ENCODE peak calls at places on chromosomes 7 and 10, in nine cellular contexts. One of them, this sample, is unnamed.

GRCh38 chr10:113023017-113023416 is 73.0 kb downstream of the TCF7L2 start:
- DNase-seq in fibroblast of lung: no peak
- DNase-seq in right atrium auricular region: no peak
- DNase-seq in stomach: no peak
- DNase-seq in psoas muscle: no peak
- DNase-seq in transverse colon: no peak
- DNase-seq in iPS DF 6.9: no peak
- DNase-seq in breast epithelium: no peak
- DNase-seq in cardiac muscle cell: no peak
- DNase-seq in this sample: no peak

GRCh38 chr7:127948936-127949335 is 82.3 kb downstream of the LRRC4 start:
- DNase-seq in fibroblast of lung: no peak
- DNase-seq in right atrium auricular region: no peak
- DNase-seq in stomach: no peak
- DNase-seq in psoas muscle: no peak
- DNase-seq in transverse colon: no peak
- DNase-seq in iPS DF 6.9: no peak
- DNase-seq in breast epithelium: no peak
- DNase-seq in cardiac muscle cell: no peak
- DNase-seq in this sample: no peak

GRCh38 chr7:116779222-116779621 is 83.2 kb upstream of the CAPZA2 start:
- DNase-seq in fibroblast of lung: no peak
- DNase-seq in right atrium auricular region: no peak
- DNase-seq in stomach: no peak
- DNase-seq in psoas muscle: no peak
- DNase-seq in transverse colon: no peak
- DNase-seq in iPS DF 6.9: no peak
- DNase-seq in breast epithelium: no peak
- DNase-seq in cardiac muscle cell: no peak
- DNase-seq in this sample: no peak

GRCh38 chr7:114703677-114704076 is 218.2 kb upstream of the MDFIC start:
- DNase-seq in fibroblast of lung: peak; percentile 48
- DNase-seq in right atrium auricular region: no peak
- DNase-seq in stomach: no peak
- DNase-seq in psoas muscle: peak; percentile 13
- DNase-seq in transverse colon: no peak
- DNase-seq in iPS DF 6.9: no peak
- DNase-seq in breast epithelium: no peak
- DNase-seq in cardiac muscle cell: no peak
- DNase-seq in this sample: no peak

GRCh38 chr10:84452006-84452405 is 123.6 kb downstream of the CCSER2 start:
- DNase-seq in fibroblast of lung: no peak
- DNase-seq in right atrium auricular region: no peak
- DNase-seq in stomach: no peak
- DNase-seq in psoas muscle: no peak
- DNase-seq in transverse colon: no peak
- DNase-seq in iPS DF 6.9: no peak
- DNase-seq in breast epithelium: no peak
- DNase-seq in cardiac muscle cell: no peak
- DNase-seq in this sample: no peak

GRCh38 chr10:45082176-45082575 is 81.5 kb downstream of the ZNF22 start:
- DNase-seq in fibroblast of lung: no peak
- DNase-seq in right atrium auricular region: no peak
- DNase-seq in stomach: no peak
- DNase-seq in psoas muscle: no peak
- DNase-seq in transverse colon: no peak
- DNase-seq in iPS DF 6.9: no peak
- DNase-seq in breast epithelium: no peak
- DNase-seq in cardiac muscle cell: no peak
- DNase-seq in this sample: no peak

GRCh38 chr7:28647076-28647421 is 234.7 kb downstream of the CREB5 start:
- DNase-seq in fibroblast of lung: no peak
- DNase-seq in right atrium auricular region: no peak
- DNase-seq in stomach: no peak
- DNase-seq in psoas muscle: no peak
- DNase-seq in transverse colon: no peak
- DNase-seq in iPS DF 6.9: no peak
- DNase-seq in breast epithelium: no peak
- DNase-seq in cardiac muscle cell: no peak
- DNase-seq in this sample: no peak

GRCh38 chr10:125407000-125407502 is 246.7 kb upstream of the CTBP2 start:
- DNase-seq in fibroblast of lung: peak; percentile 19
- DNase-seq in right atrium auricular region: no peak
- DNase-seq in stomach: peak; percentile 47
- DNase-seq in psoas muscle: no peak
- DNase-seq in transverse colon: no peak
- DNase-seq in iPS DF 6.9: no peak
- DNase-seq in breast epithelium: peak; percentile 72
- DNase-seq in cardiac muscle cell: no peak
- DNase-seq in this sample: no peak

GRCh38 chr7:2471396-2471795 is 4.8 kb downstream of the GRIFIN start:
- DNase-seq in fibroblast of lung: peak; percentile 58
- DNase-seq in right atrium auricular region: no peak
- DNase-seq in stomach: no peak
- DNase-seq in psoas muscle: no peak
- DNase-seq in transverse colon: no peak
- DNase-seq in iPS DF 6.9: no peak
- DNase-seq in breast epithelium: no peak
- DNase-seq in cardiac muscle cell: no peak
- DNase-seq in this sample: peak; percentile 85

GRCh38 chr7:34165466-34165865 is 260.1 kb downstream of the BMPER start:
- DNase-seq in fibroblast of lung: no peak
- DNase-seq in right atrium auricular region: no peak
- DNase-seq in stomach: no peak
- DNase-seq in psoas muscle: no peak
- DNase-seq in transverse colon: no peak
- DNase-seq in iPS DF 6.9: no peak
- DNase-seq in breast epithelium: no peak
- DNase-seq in cardiac muscle cell: no peak
- DNase-seq in this sample: no peak

GRCh38 chr10:71316081-71316785 is 2.8 kb upstream of the SLC29A3 start:
- DNase-seq in fibroblast of lung: no peak
- DNase-seq in right atrium auricular region: no peak
- DNase-seq in stomach: no peak
- DNase-seq in psoas muscle: no peak
- DNase-seq in transverse colon: no peak
- DNase-seq in iPS DF 6.9: no peak
- DNase-seq in breast epithelium: no peak
- DNase-seq in cardiac muscle cell: no peak
- DNase-seq in this sample: no peak

DNA sequence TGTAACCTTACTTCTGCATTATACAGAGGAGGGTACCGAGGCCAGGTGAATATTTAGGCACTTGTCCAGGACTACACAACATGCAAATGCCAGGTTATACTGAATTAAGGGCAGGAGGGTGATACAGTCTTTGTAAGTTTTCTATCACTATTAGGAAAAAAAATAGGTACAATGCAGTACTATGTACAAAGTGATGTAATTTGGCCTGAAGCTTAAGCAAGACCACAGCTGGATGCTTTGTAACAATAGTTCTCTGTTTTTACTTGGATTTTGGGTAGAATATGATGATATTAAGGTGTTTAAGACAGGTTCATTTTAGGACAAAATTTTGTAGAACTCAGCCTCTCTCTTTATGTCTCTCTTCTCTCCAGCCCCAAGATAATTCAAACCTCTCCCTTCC is 2.8 kb upstream of the NXPH1 start:
- DNase-seq in fibroblast of lung: no peak
- DNase-seq in right atrium auricular region: no peak
- DNase-seq in stomach: no peak
- DNase-seq in psoas muscle: no peak
- DNase-seq in transverse colon: no peak
- DNase-seq in iPS DF 6.9: no peak
- DNase-seq in breast epithelium: no peak
- DNase-seq in cardiac muscle cell: no peak
- DNase-seq in this sample: no peak
- H3K27me3 ChIP-seq in fibroblast of lung: no peaks in the 10 kb centered on the region
- H3K27me3 ChIP-seq in right atrium auricular region: peaks cover 17% of the 10 kb centered on the region
- H3K27me3 ChIP-seq in stomach: peaks cover 43% of the 10 kb centered on the region
- H3K27me3 ChIP-seq in psoas muscle: peaks cover 4% of the 10 kb centered on the region
- H3K27me3 ChIP-seq in transverse colon: peaks cover 52% of the 10 kb centered on the region
- H3K27me3 ChIP-seq in iPS DF 6.9: peaks cover 32% of the 10 kb centered on the region
- H3K27me3 ChIP-seq in breast epithelium: peaks cover 42% of the 10 kb centered on the region
- H3K27me3 ChIP-seq in cardiac muscle cell: peaks cover 87% of the 10 kb centered on the region
- H3K27me3 ChIP-seq in this sample: peaks cover 51% of the 10 kb centered on the region

GRCh38 chr10:69804775-69805174 is 3.1 kb downstream of the COL13A1 start:
- DNase-seq in fibroblast of lung: no peak
- DNase-seq in right atrium auricular region: no peak
- DNase-seq in stomach: no peak
- DNase-seq in psoas muscle: no peak
- DNase-seq in transverse colon: no peak
- DNase-seq in iPS DF 6.9: no peak
- DNase-seq in breast epithelium: no peak
- DNase-seq in cardiac muscle cell: no peak
- DNase-seq in this sample: no peak

GRCh38 chr10:69802424-69803161 is 887 bp downstream of the COL13A1 start:
- DNase-seq in fibroblast of lung: peak; percentile 60
- DNase-seq in right atrium auricular region: no peak
- DNase-seq in stomach: no peak
- DNase-seq in psoas muscle: peak; percentile 45
- DNase-seq in transverse colon: no peak
- DNase-seq in iPS DF 6.9: no peak
- DNase-seq in breast epithelium: no peak
- DNase-seq in cardiac muscle cell: peak; percentile 86
- DNase-seq in this sample: peak; percentile 86

GRCh38 chr10:69806266-69806665 is 4.6 kb downstream of the COL13A1 start:
- DNase-seq in fibroblast of lung: peak; percentile 54
- DNase-seq in right atrium auricular region: no peak
- DNase-seq in stomach: no peak
- DNase-seq in psoas muscle: no peak
- DNase-seq in transverse colon: no peak
- DNase-seq in iPS DF 6.9: no peak
- DNase-seq in breast epithelium: no peak
- DNase-seq in cardiac muscle cell: peak; percentile 47
- DNase-seq in this sample: peak; percentile 76

GRCh38 chr10:69801434-69802315 is at the start of gene COL13A1:
- DNase-seq in fibroblast of lung: peak; percentile 71
- DNase-seq in right atrium auricular region: peak; percentile 64
- DNase-seq in stomach: no peak
- DNase-seq in psoas muscle: peak; percentile 66
- DNase-seq in transverse colon: peak; percentile 27
- DNase-seq in iPS DF 6.9: no peak
- DNase-seq in breast epithelium: no peak
- DNase-seq in cardiac muscle cell: peak; percentile 93
- DNase-seq in this sample: peak; percentile 95

DNA sequence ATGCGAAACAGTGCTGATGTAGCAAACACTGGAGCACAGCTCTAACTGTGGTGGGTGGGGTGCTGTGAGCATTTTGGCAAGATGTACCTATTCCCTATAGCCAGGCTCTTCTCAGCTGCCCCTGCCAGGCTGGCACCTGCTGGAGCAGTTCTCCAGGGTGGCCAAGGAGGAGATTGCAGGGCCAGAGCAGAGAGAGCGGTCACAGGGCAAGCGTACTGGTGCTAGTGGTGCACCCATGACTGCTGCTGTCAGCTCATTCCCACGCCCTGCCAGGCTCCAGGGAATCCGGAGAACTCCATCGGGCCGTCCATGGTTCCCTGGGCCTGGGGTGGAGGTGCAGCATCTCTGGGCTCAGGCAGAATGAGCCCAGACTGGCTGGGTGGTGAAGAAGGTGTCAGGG is 2.1 kb downstream of the COL13A1 start:
- DNase-seq in fibroblast of lung: peak; percentile 18
- DNase-seq in right atrium auricular region: no peak
- DNase-seq in stomach: no peak
- DNase-seq in psoas muscle: no peak
- DNase-seq in transverse colon: no peak
- DNase-seq in iPS DF 6.9: no peak
- DNase-seq in breast epithelium: no peak
- DNase-seq in cardiac muscle cell: no peak
- DNase-seq in this sample: peak; percentile 52
- H3K4me3 ChIP-seq in fibroblast of lung: peak overlapping the region; percentile 92
- H3K4me3 ChIP-seq in right atrium auricular region: no peak overlapping the region
- H3K4me3 ChIP-seq in stomach: peak overlapping the region; percentile 47
- H3K4me3 ChIP-seq in psoas muscle: peak overlapping the region; percentile 86
- H3K4me3 ChIP-seq in transverse colon: no peak overlapping the region
- H3K4me3 ChIP-seq in iPS DF 6.9: no peak overlapping the region
- H3K4me3 ChIP-seq in breast epithelium: no peak overlapping the region
- H3K4me3 ChIP-seq in cardiac muscle cell: peak overlapping the region; percentile 72
- H3K4me3 ChIP-seq in this sample: no peak overlapping the region

GRCh38 chr10:86361134-86362128 is 5.2 kb downstream of the GRID1 start:
- DNase-seq in fibroblast of lung: no peak
- DNase-seq in right atrium auricular region: no peak
- DNase-seq in stomach: no peak
- DNase-seq in psoas muscle: no peak
- DNase-seq in transverse colon: peak; percentile 1
- DNase-seq in iPS DF 6.9: no peak
- DNase-seq in breast epithelium: peak; percentile 43
- DNase-seq in cardiac muscle cell: peak; percentile 73
- DNase-seq in this sample: no peak
- H3K27me3 ChIP-seq in fibroblast of lung: peaks cover 25% of the 10 kb centered on the region
- H3K27me3 ChIP-seq in right atrium auricular region: peaks cover 8% of the 10 kb centered on the region
- H3K27me3 ChIP-seq in stomach: peaks cover 39% of the 10 kb centered on the region
- H3K27me3 ChIP-seq in psoas muscle: no peaks in the 10 kb centered on the region
- H3K27me3 ChIP-seq in transverse colon: peaks cover 46% of the 10 kb centered on the region
- H3K27me3 ChIP-seq in iPS DF 6.9: peaks cover 44% of the 10 kb centered on the region
- H3K27me3 ChIP-seq in breast epithelium: peaks cover 33% of the 10 kb centered on the region
- H3K27me3 ChIP-seq in cardiac muscle cell: peaks cover 43% of the 10 kb centered on the region
- H3K27me3 ChIP-seq in this sample: peaks cover 59% of the 10 kb centered on the region

GRCh38 chr10:3248526-3249255 is 76.1 kb upstream of the PITRM1 start:
- DNase-seq in fibroblast of lung: peak; percentile 92
- DNase-seq in right atrium auricular region: no peak
- DNase-seq in stomach: no peak
- DNase-seq in psoas muscle: no peak
- DNase-seq in transverse colon: no peak
- DNase-seq in iPS DF 6.9: no peak
- DNase-seq in breast epithelium: no peak
- DNase-seq in cardiac muscle cell: no peak
- DNase-seq in this sample: no peak
- H3K4me3 ChIP-seq in fibroblast of lung: no peak overlapping the region
- H3K4me3 ChIP-seq in right atrium auricular region: no peak overlapping the region
- H3K4me3 ChIP-seq in stomach: no peak overlapping the region
- H3K4me3 ChIP-seq in psoas muscle: no peak overlapping the region
- H3K4me3 ChIP-seq in transverse colon: no peak overlapping the region
- H3K4me3 ChIP-seq in iPS DF 6.9: no peak overlapping the region
- H3K4me3 ChIP-seq in breast epithelium: no peak overlapping the region
- H3K4me3 ChIP-seq in cardiac muscle cell: no peak overlapping the region
- H3K4me3 ChIP-seq in this sample: no peak overlapping the region

GRCh38 chr10:69904533-69904932 is 102.8 kb downstream of the COL13A1 start:
- DNase-seq in fibroblast of lung: no peak
- DNase-seq in right atrium auricular region: no peak
- DNase-seq in stomach: no peak
- DNase-seq in psoas muscle: no peak
- DNase-seq in transverse colon: no peak
- DNase-seq in iPS DF 6.9: no peak
- DNase-seq in breast epithelium: no peak
- DNase-seq in cardiac muscle cell: no peak
- DNase-seq in this sample: peak; percentile 69
- H3K27me3 ChIP-seq in fibroblast of lung: no peaks in the 10 kb centered on the region
- H3K27me3 ChIP-seq in right atrium auricular region: no peaks in the 10 kb centered on the region
- H3K27me3 ChIP-seq in stomach: no peaks in the 10 kb centered on the region
- H3K27me3 ChIP-seq in psoas muscle: no peaks in the 10 kb centered on the region
- H3K27me3 ChIP-seq in transverse colon: no peaks in the 10 kb centered on the region
- H3K27me3 ChIP-seq in iPS DF 6.9: no peaks in the 10 kb centered on the region
- H3K27me3 ChIP-seq in breast epithelium: no peaks in the 10 kb centered on the region
- H3K27me3 ChIP-seq in cardiac muscle cell: no peaks in the 10 kb centered on the region
- H3K27me3 ChIP-seq in this sample: no peaks in the 10 kb centered on the region